ENCODE peak calls at places on chromosomes 5 and 9, in five cellular contexts. One of them, this sample, is unnamed.

GRCh38 chr5:173456751-173457171 is 128.5 kb upstream of the STC2 start:
- DNase-seq in tibial nerve: no peak
- DNase-seq in Peyer's patch: no peak
- DNase-seq in IMR-90: peak; percentile 81
- DNase-seq in heart left ventricle: no peak
- DNase-seq in this sample: no peak

GRCh38 chr5:63043792-63044191 is 465.2 kb downstream of the LRRC70 start:
- DNase-seq in tibial nerve: no peak
- DNase-seq in heart left ventricle: no peak
- DNase-seq in Peyer's patch: no peak
- DNase-seq in IMR-90: no peak
- DNase-seq in this sample: no peak

GRCh38 chr5:176387384-176387925 is 943 bp downstream of the NOP16 start:
- DNase-seq in IMR-90: no peak
- DNase-seq in tibial nerve: no peak
- DNase-seq in heart left ventricle: no peak
- DNase-seq in Peyer's patch: no peak
- DNase-seq in this sample: no peak

GRCh38 chr5:64876203-64876602 is 107.5 kb downstream of the CWC27 start:
- DNase-seq in IMR-90: no peak
- DNase-seq in Peyer's patch: no peak
- DNase-seq in tibial nerve: no peak
- DNase-seq in heart left ventricle: no peak
- DNase-seq in this sample: no peak

GRCh38 chr5:13478831-13479465 is 465.5 kb downstream of the DNAH5 start:
- DNase-seq in tibial nerve: no peak
- DNase-seq in IMR-90: peak; percentile 46
- DNase-seq in heart left ventricle: no peak
- DNase-seq in Peyer's patch: no peak
- DNase-seq in this sample: no peak

GRCh38 chr5:77322406-77322805 is 111.9 kb downstream of the PDE8B start:
- DNase-seq in tibial nerve: no peak
- DNase-seq in Peyer's patch: no peak
- DNase-seq in heart left ventricle: no peak
- DNase-seq in IMR-90: no peak
- DNase-seq in this sample: no peak

GRCh38 chr9:116686693-116687073 is 422 bp upstream of the TRIM32 start:
- DNase-seq in heart left ventricle: no peak
- DNase-seq in IMR-90: peak; percentile 33
- DNase-seq in Peyer's patch: no peak
- DNase-seq in tibial nerve: no peak
- DNase-seq in this sample: no peak

GRCh38 chr5:13316191-13316590 is 628.3 kb downstream of the DNAH5 start:
- DNase-seq in heart left ventricle: no peak
- DNase-seq in Peyer's patch: no peak
- DNase-seq in IMR-90: no peak
- DNase-seq in tibial nerve: no peak
- DNase-seq in this sample: no peak

GRCh38 chr5:98258939-98259338 is 514.5 kb upstream of the RGMB start:
- DNase-seq in Peyer's patch: no peak
- DNase-seq in heart left ventricle: no peak
- DNase-seq in tibial nerve: no peak
- DNase-seq in IMR-90: no peak
- DNase-seq in this sample: no peak

DNA sequence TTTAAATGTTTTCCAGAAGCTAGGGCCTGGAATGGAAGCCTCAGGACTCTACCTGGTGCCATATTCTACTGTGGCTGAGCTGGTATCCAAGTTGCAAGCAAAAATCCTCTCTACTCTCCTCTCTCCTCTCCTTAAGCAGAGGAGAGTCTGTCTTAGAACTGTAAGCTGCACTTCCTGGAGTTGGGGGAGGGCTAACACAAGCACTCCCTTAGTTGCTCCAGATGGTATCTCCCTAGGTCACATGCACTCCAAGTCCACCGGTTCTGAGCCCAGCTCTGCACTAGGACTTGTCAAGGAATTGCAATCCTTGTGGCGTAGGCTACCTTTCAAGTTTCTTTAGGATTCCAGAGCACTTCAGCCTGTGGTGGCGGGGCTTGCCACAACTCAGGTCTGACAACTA is 513.9 kb upstream of the RGMB start:
- DNase-seq in Peyer's patch: no peak
- DNase-seq in tibial nerve: no peak
- DNase-seq in heart left ventricle: no peak
- DNase-seq in IMR-90: no peak
- DNase-seq in this sample: no peak
- TF ChIP-seq POLR2A in Peyer's patch: no peak
- TF ChIP-seq POLR2A in tibial nerve: no peak
- TF ChIP-seq POLR2A in heart left ventricle: no peak
- TF ChIP-seq POLR2A in IMR-90: no peak
- TF ChIP-seq POLR2A in this sample: no peak

DNA sequence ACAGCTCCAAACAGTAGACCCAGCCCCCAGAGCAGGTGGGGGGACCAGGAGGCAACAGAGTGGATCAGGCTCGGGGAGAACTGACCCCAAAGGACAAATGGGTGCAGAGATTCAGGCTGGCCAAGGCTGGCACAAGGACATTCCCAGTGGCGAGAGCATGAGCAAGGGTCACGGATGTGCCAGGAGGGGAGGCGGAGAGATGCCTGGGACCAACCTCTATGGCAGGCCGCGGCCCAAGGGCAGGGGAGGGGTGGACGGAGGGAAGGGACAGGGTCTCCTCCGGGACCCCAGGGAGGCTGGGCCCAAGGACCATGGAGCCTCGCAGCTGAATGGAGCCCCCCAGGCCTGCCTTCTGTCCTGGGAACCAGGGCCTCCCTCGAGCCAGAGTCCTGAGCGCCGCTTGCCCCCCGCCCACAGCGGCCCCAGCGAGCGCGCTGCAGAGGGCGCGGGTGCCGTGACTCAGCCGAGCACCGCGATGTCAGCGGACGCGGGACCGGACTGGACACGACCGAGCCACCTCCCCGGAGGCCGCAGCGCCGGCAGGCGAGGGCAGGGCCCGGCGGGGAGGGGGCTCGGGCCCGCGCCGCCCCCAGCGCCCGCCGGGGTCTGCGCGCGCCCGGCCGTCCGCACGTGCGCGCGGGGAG is 546 bp downstream of the ABCA2 start:
- DNase-seq in tibial nerve: no peak
- DNase-seq in IMR-90: peak; percentile 6
- DNase-seq in heart left ventricle: no peak
- DNase-seq in Peyer's patch: no peak
- DNase-seq in this sample: no peak
- H3K27ac ChIP-seq in tibial nerve: peak overlapping the region; percentile 92
- H3K27ac ChIP-seq in IMR-90: peak overlapping the region; percentile 23
- H3K27ac ChIP-seq in heart left ventricle: peak overlapping the region; percentile 67
- H3K27ac ChIP-seq in Peyer's patch: no peak overlapping the region
- H3K27ac ChIP-seq in this sample: peak overlapping the region; percentile 41

GRCh38 chr9:131404987-131405386 is 11.1 kb downstream of the PRRC2B start:
- DNase-seq in Peyer's patch: no peak
- DNase-seq in heart left ventricle: no peak
- DNase-seq in tibial nerve: no peak
- DNase-seq in IMR-90: no peak
- DNase-seq in this sample: no peak

GRCh38 chr9:131404581-131404980 is 10.7 kb downstream of the PRRC2B start:
- DNase-seq in IMR-90: peak; percentile 46
- DNase-seq in tibial nerve: no peak
- DNase-seq in Peyer's patch: no peak
- DNase-seq in heart left ventricle: no peak
- DNase-seq in this sample: no peak

GRCh38 chr9:131402073-131402472 is 8.2 kb downstream of the PRRC2B start:
- DNase-seq in Peyer's patch: no peak
- DNase-seq in heart left ventricle: no peak
- DNase-seq in IMR-90: peak; percentile 83
- DNase-seq in tibial nerve: no peak
- DNase-seq in this sample: peak; percentile 75

GRCh38 chr9:131402738-131403492 is 9.0 kb downstream of the PRRC2B start:
- DNase-seq in heart left ventricle: peak; percentile 94
- DNase-seq in tibial nerve: peak; percentile 82
- DNase-seq in IMR-90: peak; percentile 89
- DNase-seq in Peyer's patch: peak; percentile 41
- DNase-seq in this sample: peak; percentile 93

GRCh38 chr9:131403493-131403773 is 9.5 kb downstream of the PRRC2B start:
- DNase-seq in tibial nerve: no peak
- DNase-seq in heart left ventricle: no peak
- DNase-seq in Peyer's patch: no peak
- DNase-seq in IMR-90: no peak
- DNase-seq in this sample: no peak
- H3K4me1 ChIP-seq in tibial nerve: no peaks in the 10 kb centered on the region
- H3K4me1 ChIP-seq in heart left ventricle: peaks cover 100% of the 10 kb centered on the region
- H3K4me1 ChIP-seq in Peyer's patch: peaks cover 66% of the 10 kb centered on the region
- H3K4me1 ChIP-seq in IMR-90: peaks cover 42% of the 10 kb centered on the region
- H3K4me1 ChIP-seq in this sample: peaks cover 98% of the 10 kb centered on the region

GRCh38 chr5:134509308-134510040 is 16.0 kb upstream of the JADE2 start:
- DNase-seq in tibial nerve: no peak
- DNase-seq in Peyer's patch: no peak
- DNase-seq in heart left ventricle: peak; percentile 44
- DNase-seq in IMR-90: peak; percentile 52
- DNase-seq in this sample: peak; percentile 43
- TF ChIP-seq POLR2A in tibial nerve: no peak
- TF ChIP-seq POLR2A in Peyer's patch: no peak
- TF ChIP-seq POLR2A in heart left ventricle: no peak
- TF ChIP-seq POLR2A in IMR-90: no peak
- TF ChIP-seq POLR2A in this sample: no peak

GRCh38 chr9:26437056-26437711 is 455.4 kb downstream of the CAAP1 start:
- DNase-seq in heart left ventricle: no peak
- DNase-seq in tibial nerve: no peak
- DNase-seq in IMR-90: no peak
- DNase-seq in Peyer's patch: no peak
- DNase-seq in this sample: no peak
- H3K27ac ChIP-seq in heart left ventricle: no peak overlapping the region
- H3K27ac ChIP-seq in tibial nerve: no peak overlapping the region
- H3K27ac ChIP-seq in IMR-90: no peak overlapping the region
- H3K27ac ChIP-seq in Peyer's patch: no peak overlapping the region
- H3K27ac ChIP-seq in this sample: no peak overlapping the region